ENCODE peak calls at places on chromosomes 16 and 17, in six cellular contexts. S is prostate gland, R is thoracic aorta, N is AG04449, M is uterus, Y is bronchial epithelial cell. A is an unnamed sample.

GRCh38 chr17:78839762-78840529 is 668 bp downstream of the USP36 start:
- DNase-seq in N (no peak), S (no peak), M (no peak), R (no peak), Y (peak; percentile 4), A (no peak)

GRCh38 chr17:80769516-80769915 is 222.1 kb upstream of the CHMP6 start:
- DNase-seq in Y (no peak), M (no peak), N (no peak), S (no peak), R (no peak), A (no peak)

GRCh38 chr17:75506888-75507287 is 8.4 kb downstream of the CASKIN2 start:
- DNase-seq in Y (no peak), S (no peak), R (no peak), M (no peak), N (no peak), A (no peak)

GRCh38 chr17:228223-228615 is 46.8 kb upstream of the DOC2B start:
- DNase-seq in R (no peak), M (no peak), Y (no peak), S (no peak), N (no peak), A (no peak)

GRCh38 chr17:77613627-77614026 is 344.9 kb upstream of the TNRC6C start:
- DNase-seq in N (no peak), S (no peak), M (no peak), R (no peak), Y (no peak), A (no peak)

GRCh38 chr17:2084129-2084765 is 29.3 kb downstream of the HIC1 start:
- DNase-seq in S (no peak), Y (peak; percentile 44), N (no peak), R (no peak), M (peak; percentile 73), A (no peak)

GRCh38 chr16:19810817-19811731 is 73.6 kb downstream of the GPRC5B start:
- DNase-seq in N (peak; percentile 36), R (no peak), S (no peak), Y (peak; percentile 57), M (no peak), A (no peak)

GRCh38 chr16:49855280-49855821 is 561 bp downstream of the ZNF423 start:
- DNase-seq in R (no peak), S (peak; percentile 84), Y (peak; percentile 25), N (no peak), M (peak; percentile 87), A (no peak)

GRCh38 chr17:83053021-83053778 is 26.2 kb upstream of the METRNL start:
- DNase-seq in N (no peak), M (peak; percentile 46), R (no peak), S (no peak), Y (no peak), A (no peak)

GRCh38 chr16:89092013-89092412 is 1.6 kb upstream of the ACSF3 start:
- DNase-seq in R (no peak), Y (no peak), N (no peak), S (no peak), M (no peak), A (no peak)

GRCh38 chr17:63984651-63985386 is 12.1 kb upstream of the SCN4A start:
- DNase-seq in R (peak; percentile 33), Y (peak; percentile 73), N (peak; percentile 77), M (peak; percentile 60), S (no peak), A (no peak)

GRCh38 chr17:10328971-10329923 is 43.6 kb downstream of the MYH13 start:
- DNase-seq in N (no peak), S (no peak), Y (no peak), M (no peak), R (no peak), A (no peak)

GRCh38 chr16:77898671-77899211 is 110.4 kb downstream of the VAT1L start:
- DNase-seq in N (no peak), Y (no peak), S (no peak), M (no peak), R (no peak), A (no peak)

GRCh38 chr17:58281511-58282011 is 826 bp upstream of the MPO start:
- DNase-seq in R (no peak), S (no peak), Y (no peak), M (no peak), N (no peak), A (no peak)

GRCh38 chr17:61528171-61528570 is 62.8 kb downstream of the NACA2 start:
- DNase-seq in R (no peak), N (no peak), S (no peak), Y (no peak), M (no peak), A (no peak)

GRCh38 chr17:81379523-81379942 is 15.7 kb upstream of the BAHCC1 start:
- DNase-seq in N (no peak), S (peak; percentile 82), R (no peak), Y (peak; percentile 59), M (no peak), A (no peak)

GRCh38 chr16:25419123-25419522 is 161.5 kb upstream of the ZKSCAN2 start:
- DNase-seq in N (no peak), M (no peak), R (no peak), S (no peak), Y (no peak), A (no peak)

GRCh38 chr17:82859431-82860403 is 19.9 kb upstream of the ZNF750 start:
- DNase-seq in S (no peak), Y (peak; percentile 65), N (no peak), M (peak; percentile 11), R (no peak), A (no peak)

GRCh38 chr17:7582401-7583252 is 1.0 kb upstream of the MPDU1 start:
- DNase-seq in Y (no peak), R (no peak), N (no peak), M (no peak), S (no peak), A (no peak)

GRCh38 chr17:68396795-68397536 is 60.3 kb downstream of the WIPI1 start:
- DNase-seq in M (no peak), Y (no peak), R (no peak), S (no peak), N (no peak), A (no peak)

GRCh38 chr17:19411641-19412040 is 609 bp downstream of the RNF112 start:
- DNase-seq in R (no peak), Y (no peak), S (no peak), N (no peak), M (no peak), A (no peak)

GRCh38 chr17:37100231-37100630 is 151.5 kb downstream of the AATF start:
- DNase-seq in N (no peak), S (no peak), R (no peak), M (no peak), Y (no peak), A (no peak)

GRCh38 chr17:63185420-63185819 is 219.4 kb downstream of the TANC2 start:
- DNase-seq in S (no peak), Y (no peak), N (no peak), M (no peak), R (no peak), A (no peak)

GRCh38 chr17:65966311-65966710 is 225.6 kb downstream of the CEP112 start:
- DNase-seq in M (no peak), N (no peak), Y (no peak), R (no peak), S (no peak), A (no peak)

GRCh38 chr17:82823004-82823403 is 16.8 kb downstream of the ZNF750 start:
- DNase-seq in R (no peak), N (no peak), Y (no peak), S (no peak), M (no peak), A (no peak)

GRCh38 chr16:2148714-2149629 is 547 bp downstream of the RAB26 start:
- DNase-seq in R (no peak), M (no peak), S (no peak), Y (peak; percentile 4), N (no peak), A (no peak)

GRCh38 chr16:69595127-69596036 is 29.6 kb downstream of the NFAT5 start:
- DNase-seq in N (no peak), M (no peak), Y (peak; percentile 80), R (no peak), S (no peak), A (no peak)

GRCh38 chr16:11948819-11949218 is 7.0 kb upstream of the NPIPB2 start:
- DNase-seq in R (no peak), Y (no peak), M (no peak), N (no peak), S (no peak), A (no peak)

GRCh38 chr16:11946433-11946832 is 4.6 kb upstream of the NPIPB2 start:
- DNase-seq in Y (no peak), S (no peak), R (no peak), M (no peak), N (no peak), A (no peak)

DNA sequence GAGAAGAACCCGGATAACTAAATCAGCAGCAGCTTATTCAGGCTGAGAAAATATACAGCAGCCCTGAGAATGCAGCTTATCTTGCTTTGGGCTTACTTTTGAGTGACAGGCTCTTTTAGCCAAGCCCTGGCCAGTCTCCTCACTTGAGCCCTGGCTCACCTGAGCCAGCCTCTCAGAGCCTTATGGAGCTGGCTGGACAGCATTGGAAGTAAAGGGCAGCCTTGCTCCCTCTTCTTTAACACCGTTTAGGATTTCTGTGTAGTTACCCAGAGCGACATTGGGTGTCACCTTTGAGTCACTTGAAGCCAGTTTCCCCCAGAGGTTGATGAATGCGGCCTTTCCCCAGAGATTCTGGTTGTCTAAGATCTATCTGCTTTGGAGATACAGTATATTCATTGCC is 7.7 kb upstream of the NPIPB2 start:
- DNase-seq in R (no peak), N (no peak), S (peak; percentile 16), Y (peak; percentile 44), M (no peak), A (no peak)
- TF ChIP-seq CTCF in R (peak; percentile 34), N (peak; percentile 40), S (peak; percentile 38), Y (peak; percentile 51), M (no peak), A (no peak)

DNA sequence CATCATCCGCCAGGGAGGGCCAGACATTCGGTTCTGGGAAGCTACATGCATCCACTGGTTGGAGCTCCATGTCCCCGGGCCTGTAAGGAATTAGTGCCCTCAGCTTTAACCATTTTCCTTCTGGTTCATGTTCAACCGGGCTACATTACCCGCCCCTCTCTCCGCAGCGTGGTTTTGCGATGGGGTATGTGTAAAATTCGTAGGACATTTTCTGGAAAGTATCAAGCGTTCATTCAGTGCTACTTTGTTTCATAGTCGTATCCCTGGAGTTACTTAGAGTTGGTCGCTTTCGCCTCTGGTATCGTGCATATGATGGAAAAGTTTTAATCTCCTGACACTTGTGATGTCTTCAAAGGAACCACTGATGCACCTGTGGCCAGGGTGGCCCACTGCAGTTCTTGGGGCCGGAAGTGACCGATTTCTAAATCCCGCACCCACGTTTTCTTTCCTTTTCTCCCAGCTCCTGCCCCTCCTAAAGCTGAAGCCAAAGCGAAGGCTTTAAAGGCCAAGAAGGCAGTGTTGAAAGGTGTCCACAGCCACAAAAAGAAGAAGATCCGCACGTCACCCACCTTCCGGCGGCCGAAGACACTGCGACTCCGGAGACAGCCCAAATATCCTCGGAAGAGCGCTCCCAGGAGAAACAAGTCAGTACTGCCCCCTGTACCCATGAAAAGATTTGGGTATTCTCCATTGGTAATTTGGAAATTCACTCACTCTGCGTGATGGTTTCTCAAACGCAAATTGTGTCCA is 637 bp downstream of the RPL23A start:
- DNase-seq in Y (no peak), M (no peak), S (no peak), R (no peak), N (no peak), A (no peak)
- TF ChIP-seq CTCF in Y (peak; percentile 5), M (no peak), S (no peak), R (no peak), N (no peak), A (no peak)

GRCh38 chr17:45246861-45247428 is 14.9 kb downstream of the SPATA32 start:
- DNase-seq in R (no peak), S (no peak), N (no peak), Y (peak; percentile 52), M (no peak), A (no peak)
- TF ChIP-seq CTCF in R (peak; percentile 23), S (peak; percentile 53), N (peak; percentile 64), Y (peak; percentile 56), M (no peak), A (no peak)

GRCh38 chr17:42743595-42744282 is 1.1 kb downstream of the EZH1 start:
- DNase-seq in N (no peak), R (no peak), S (no peak), M (no peak), Y (no peak), A (no peak)
- TF ChIP-seq CTCF in N (peak; percentile 17), R (no peak), S (no peak), M (no peak), Y (no peak), A (no peak)